ENCODE peak calls at places on chromosome 7, in eight cellular contexts. U is AG09309, Q is heart right ventricle, V is nephron progenitor cell, W is endothelial cell, K is dorsolateral prefrontal cortex, D is right lobe of liver, S is suprapubic skin. L is an unnamed sample.

GRCh38 chr7:139776486-139777303 is 1.1 kb downstream of the HIPK2 start:
- DNase-seq in U (no peak), Q (no peak), V (no peak), W (no peak), K (no peak), D (peak; percentile 71), S (no peak), L (peak; percentile 35)

GRCh38 chr7:29156798-29157461 is 10.6 kb upstream of the CPVL start:
- DNase-seq in U (no peak), Q (no peak), V (no peak), W (peak; percentile 8), K (no peak), D (no peak), S (no peak), L (no peak)

GRCh38 chr7:87735360-87735759 is 107.2 kb downstream of the RUNDC3B start:
- DNase-seq in U (no peak), Q (no peak), V (no peak), W (no peak), K (no peak), D (no peak), S (no peak), L (no peak)

GRCh38 chr7:100003711-100004661 is 11.4 kb upstream of the ZKSCAN1 start:
- DNase-seq in U (no peak), Q (no peak), V (no peak), W (no peak), K (peak; percentile 58), D (peak; percentile 97), S (no peak), L (no peak)

GRCh38 chr7:44307905-44308740 is 17.3 kb downstream of the CAMK2B start:
- DNase-seq in U (no peak), Q (no peak), V (no peak), W (no peak), K (no peak), D (peak; percentile 37), S (peak; percentile 56), L (no peak)

GRCh38 chr7:129784783-129785456 is 167.8 kb downstream of the UBE2H start:
- DNase-seq in U (no peak), Q (no peak), V (no peak), W (no peak), K (no peak), D (no peak), S (peak; percentile 60), L (no peak)

GRCh38 chr7:69395072-69395714 is 203.1 kb upstream of the AUTS2 start:
- DNase-seq in U (peak; percentile 77), Q (no peak), V (no peak), W (no peak), K (no peak), D (no peak), S (peak; percentile 52), L (no peak)

GRCh38 chr7:8260871-8261707 is 878 bp downstream of the ICA1 start:
- DNase-seq in U (no peak), Q (peak; percentile 65), V (no peak), W (peak; percentile 63), K (peak; percentile 59), D (peak; percentile 54), S (peak; percentile 70), L (no peak)

GRCh38 chr7:73899731-73900142 is 38.8 kb downstream of the TMEM270 start:
- DNase-seq in U (peak; percentile 78), Q (peak; percentile 45), V (no peak), W (no peak), K (no peak), D (no peak), S (peak; percentile 94), L (no peak)

GRCh38 chr7:27169658-27170493 is 4.2 kb downstream of the HOXA10 start:
- DNase-seq in U (no peak), Q (no peak), V (peak; percentile 63), W (no peak), K (peak; percentile 34), D (no peak), S (peak; percentile 68), L (peak; percentile 20)

GRCh38 chr7:48052748-48053147 is 17.4 kb downstream of the C7orf57 start:
- DNase-seq in U (no peak), Q (no peak), V (no peak), W (no peak), K (no peak), D (no peak), S (no peak), L (no peak)

GRCh38 chr7:141001561-141001960 is 13.2 kb downstream of the MRPS33 start:
- DNase-seq in U (no peak), Q (no peak), V (no peak), W (no peak), K (no peak), D (no peak), S (no peak), L (no peak)

GRCh38 chr7:8277394-8277982 is 15.5 kb upstream of the ICA1 start:
- DNase-seq in U (no peak), Q (no peak), V (no peak), W (no peak), K (no peak), D (no peak), S (no peak), L (no peak)

GRCh38 chr7:57867884-57868701 is 418.1 kb downstream of the ZNF716 start:
- DNase-seq in U (no peak), Q (peak; percentile 13), V (no peak), W (no peak), K (peak; percentile 46), D (peak; percentile 82), S (no peak), L (no peak)

GRCh38 chr7:100080895-100081534 is 508 bp downstream of the ZNF3 start:
- DNase-seq in U (no peak), Q (no peak), V (no peak), W (no peak), K (no peak), D (peak; percentile 77), S (no peak), L (no peak)

GRCh38 chr7:149692557-149692982 is 80.8 kb downstream of the ZNF467 start:
- DNase-seq in U (no peak), Q (no peak), V (peak; percentile 48), W (no peak), K (no peak), D (no peak), S (no peak), L (no peak)

GRCh38 chr7:11784808-11785536 is 47.0 kb downstream of the THSD7A start:
- DNase-seq in U (no peak), Q (no peak), V (no peak), W (no peak), K (no peak), D (no peak), S (no peak), L (no peak)

GRCh38 chr7:128103498-128104108 is 72.4 kb upstream of the LRRC4 start:
- DNase-seq in U (no peak), Q (peak; percentile 55), V (no peak), W (no peak), K (no peak), D (no peak), S (no peak), L (peak; percentile 25)

GRCh38 chr7:113394856-113395255 is 276.5 kb upstream of the SMIM30 start:
- DNase-seq in U (no peak), Q (no peak), V (no peak), W (no peak), K (no peak), D (no peak), S (no peak), L (no peak)

GRCh38 chr7:113389247-113389646 is 270.9 kb upstream of the SMIM30 start:
- DNase-seq in U (no peak), Q (no peak), V (no peak), W (no peak), K (no peak), D (no peak), S (no peak), L (no peak)

GRCh38 chr7:113392421-113392820 is 274.1 kb upstream of the SMIM30 start:
- DNase-seq in U (no peak), Q (no peak), V (no peak), W (no peak), K (no peak), D (no peak), S (no peak), L (no peak)

DNA sequence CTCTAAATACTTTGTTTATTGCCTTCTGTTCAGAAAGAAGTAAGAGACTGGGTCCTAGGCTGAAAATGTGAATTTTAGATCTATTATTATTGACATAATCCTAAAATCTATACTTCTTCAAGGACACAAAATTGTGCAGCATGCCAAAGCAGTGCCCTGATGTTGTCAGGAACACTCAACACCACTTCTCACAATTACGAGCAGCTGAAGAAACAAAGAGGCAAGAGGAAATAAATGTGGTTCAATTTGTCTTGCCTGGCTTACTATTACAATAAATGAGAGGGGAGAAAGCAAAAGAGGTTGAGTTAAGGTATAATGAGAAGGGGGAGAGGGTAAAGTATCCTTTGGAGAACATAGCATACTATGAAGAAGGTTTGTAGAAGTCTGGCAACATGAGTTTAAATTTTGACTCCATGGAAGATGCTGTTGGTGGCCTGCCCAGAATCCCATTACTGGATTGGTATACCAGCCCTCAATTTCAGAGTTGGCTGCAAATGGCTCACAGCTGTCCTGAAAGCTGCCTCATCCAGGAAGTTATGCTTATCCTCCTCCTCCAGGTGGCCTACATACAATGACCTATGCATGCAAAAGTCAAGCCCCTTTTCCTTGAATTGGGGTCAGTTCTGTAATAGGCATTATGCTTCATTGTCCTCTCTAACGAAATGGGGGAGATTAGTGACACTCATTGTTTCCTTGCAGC is 274.6 kb upstream of the SMIM30 start:
- DNase-seq in U (no peak), Q (no peak), V (no peak), W (no peak), K (no peak), D (no peak), S (no peak), L (no peak)
- TF ChIP-seq CTCF in U (no peak), Q (no peak), V (no peak), W (no peak), K (no peak), D (no peak), S (no peak), L (no peak)

GRCh38 chr7:119320316-119320715 is 952.7 kb upstream of the KCND2 start:
- DNase-seq in U (no peak), Q (no peak), V (no peak), W (no peak), K (no peak), D (no peak), S (no peak), L (no peak)
- TF ChIP-seq CTCF in U (no peak), Q (no peak), V (no peak), W (no peak), K (no peak), D (no peak), S (no peak), L (no peak)

GRCh38 chr7:35241884-35242283 is 12.0 kb downstream of the TBX20 start:
- DNase-seq in U (no peak), Q (no peak), V (no peak), W (no peak), K (no peak), D (no peak), S (no peak), L (no peak)
- TF ChIP-seq CTCF in U (no peak), Q (peak; percentile 47), V (no peak), W (no peak), K (no peak), D (no peak), S (no peak), L (no peak)

DNA sequence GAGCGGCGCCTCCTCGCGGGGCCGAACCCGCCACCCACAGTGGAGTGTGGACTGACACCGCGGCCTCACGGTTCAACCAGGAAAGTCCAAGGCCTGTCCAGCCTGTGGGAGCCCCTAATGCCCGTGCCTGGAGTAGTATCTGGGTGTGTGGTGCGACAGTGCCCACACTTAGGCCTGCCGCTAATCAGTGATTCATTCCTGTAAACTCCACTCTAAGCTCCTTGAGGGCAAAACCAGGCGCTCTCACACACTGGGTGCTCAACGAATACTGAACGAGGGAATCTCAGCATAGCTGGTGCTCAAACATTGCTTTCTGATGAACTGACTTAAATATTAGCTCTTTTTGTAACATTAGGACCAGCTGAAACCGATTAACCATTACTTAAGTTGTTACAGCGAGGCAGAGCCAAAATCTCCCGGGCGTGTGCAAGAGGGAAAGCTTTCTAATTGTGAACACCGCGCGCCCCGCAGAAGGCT is 573 bp upstream of the GSDME start:
- DNase-seq in U (no peak), Q (no peak), V (no peak), W (no peak), K (no peak), D (no peak), S (no peak), L (no peak)
- TF ChIP-seq CTCF in U (no peak), Q (peak; percentile 23), V (no peak), W (no peak), K (no peak), D (no peak), S (no peak), L (no peak)

L was measured in activated B cell treated with CpG ODN at 0.5 μM for 24 hours.